ENCODE peak calls at places on chromosomes 7 and 10, in nine cellular contexts. F is Calu3, I is GM10248, M is RWPE1, J is foreskin fibroblast, K is SK-N-SH, W is AG04450, R is bronchial epithelial cell, X is OCI-LY7. P is an unnamed sample.

GRCh38 chr7:117152213-117153007 is 170.4 kb downstream of the WNT2 start:
- DNase-seq in J (no peak), K (no peak), I (no peak), W (no peak), F (no peak), X (no peak), R (no peak), M (no peak), P (no peak)

GRCh38 chr7:27277628-27278027 is 35.0 kb downstream of the EVX1 start:
- DNase-seq in I (no peak), K (no peak), W (no peak), M (peak), F (peak), J (peak), X (no peak), R (peak), P (no peak)

GRCh38 chr7:2072042-2072441 is 160.7 kb downstream of the MAD1L1 start:
- DNase-seq in M (no peak), J (no peak), W (no peak), X (peak), F (no peak), I (peak), R (no peak), K (no peak), P (no peak)

GRCh38 chr7:64308019-64308275 is 5.8 kb upstream of the ZNF736 start:
- DNase-seq in K (peak), X (peak), I (no peak), F (no peak), M (no peak), J (no peak), W (no peak), R (no peak), P (peak)

GRCh38 chr7:22782616-22783232 is 39.9 kb downstream of the TOMM7 start:
- DNase-seq in W (no peak), X (peak), J (peak), M (peak), K (peak), F (peak), R (peak), I (peak), P (no peak)

GRCh38 chr10:71587941-71588573 is 131.5 kb downstream of the C10orf105 start:
- DNase-seq in I (no peak), F (no peak), X (no peak), M (no peak), R (no peak), K (no peak), J (no peak), W (no peak), P (no peak)

GRCh38 chr7:101173752-101174244 is 6.3 kb downstream of the NAT16 start:
- DNase-seq in K (peak), I (peak), R (peak), F (peak), W (no peak), M (peak), X (peak), J (peak), P (no peak)

GRCh38 chr7:92833024-92833765 is 3.2 kb downstream of the CDK6 start:
- DNase-seq in M (peak), W (no peak), K (peak), J (peak), R (peak), X (peak), F (peak), I (peak), P (peak)

GRCh38 chr7:139739863-139740597 is 37.8 kb downstream of the HIPK2 start:
- DNase-seq in R (peak), M (no peak), J (no peak), X (no peak), I (no peak), K (no peak), W (no peak), F (no peak), P (no peak)

GRCh38 chr7:4399121-4399520 is 283.0 kb upstream of the FOXK1 start:
- DNase-seq in K (no peak), F (no peak), X (no peak), W (no peak), J (no peak), I (no peak), R (no peak), M (no peak), P (no peak)

GRCh38 chr10:101834341-101834740 is 9.3 kb downstream of the KCNIP2 start:
- DNase-seq in I (no peak), J (no peak), F (no peak), K (no peak), W (no peak), R (no peak), X (no peak), M (no peak), P (no peak)

GRCh38 chr7:127903913-127904705 is 127.1 kb downstream of the LRRC4 start:
- DNase-seq in F (no peak), K (no peak), J (no peak), X (no peak), I (no peak), W (no peak), M (no peak), R (no peak), P (no peak)

GRCh38 chr10:121593676-121594075 is 4.6 kb downstream of the FGFR2 start:
- DNase-seq in M (no peak), J (no peak), W (no peak), K (no peak), I (no peak), X (no peak), F (no peak), R (no peak), P (no peak)

GRCh38 chr10:83301732-83302131 is 837.6 kb upstream of the GHITM start:
- DNase-seq in K (no peak), F (no peak), R (peak), W (no peak), J (no peak), I (no peak), X (no peak), M (peak), P (no peak)

GRCh38 chr7:101696-102376 is 90.5 kb upstream of the FAM20C start:
- DNase-seq in R (peak), J (peak), K (no peak), I (no peak), F (no peak), X (no peak), W (peak), M (peak), P (no peak)

GRCh38 chr7:92634924-92635519 is 44.8 kb upstream of the FAM133B start:
- DNase-seq in J (peak), W (peak), R (peak), M (peak), X (no peak), F (peak), I (no peak), K (peak), P (no peak)

GRCh38 chr10:9163699-9164098 is 1109.2 kb downstream of the GATA3 start:
- DNase-seq in X (no peak), W (no peak), R (no peak), F (no peak), J (no peak), K (no peak), M (no peak), I (no peak), P (no peak)

GRCh38 chr10:44853148-44853734 is 57.9 kb upstream of the TMEM72 start:
- DNase-seq in X (no peak), R (peak), J (peak), I (no peak), W (no peak), K (no peak), F (peak), M (no peak), P (peak)

GRCh38 chr7:149373089-149373488 is 87.8 kb downstream of the ZNF777 start:
- DNase-seq in X (peak), F (no peak), W (no peak), I (no peak), K (no peak), J (no peak), R (no peak), M (no peak), P (no peak)

GRCh38 chr7:41039386-41040315 is 663.2 kb downstream of the INHBA start:
- DNase-seq in I (no peak), X (no peak), F (no peak), R (no peak), K (no peak), W (no peak), M (no peak), J (no peak), P (no peak)

GRCh38 chr10:27383595-27384542 is 120.2 kb upstream of the RAB18 start:
- DNase-seq in W (no peak), F (peak), K (no peak), J (no peak), X (no peak), M (peak), R (peak), I (no peak), P (no peak)

GRCh38 chr7:30713397-30713796 is 31.1 kb upstream of the CRHR2 start:
- DNase-seq in K (no peak), X (no peak), M (peak), W (no peak), I (no peak), J (no peak), F (no peak), R (peak), P (no peak)

GRCh38 chr7:99344061-99344647 is 18.5 kb downstream of the ARPC1A start:
- DNase-seq in I (no peak), R (no peak), J (no peak), K (no peak), X (no peak), F (no peak), M (no peak), W (no peak), P (no peak)

GRCh38 chr7:44757311-44757710 is 8.7 kb downstream of the ZMIZ2 start:
- DNase-seq in K (peak), X (no peak), R (no peak), I (no peak), J (no peak), F (no peak), W (no peak), M (no peak), P (no peak)

GRCh38 chr7:83655951-83656556 is 7.1 kb upstream of the SEMA3E start:
- DNase-seq in K (peak), M (peak), I (peak), X (peak), R (peak), F (peak), J (peak), W (peak), P (no peak)

GRCh38 chr10:110561292-110561691 is 6.2 kb upstream of the SMC3 start:
- DNase-seq in I (no peak), W (no peak), M (no peak), K (no peak), F (no peak), J (no peak), R (no peak), X (no peak), P (no peak)

GRCh38 chr10:69508738-69509340 is 57.6 kb downstream of the TSPAN15 start:
- DNase-seq in X (no peak), J (no peak), M (no peak), F (no peak), K (peak), R (no peak), I (no peak), W (no peak), P (no peak)

GRCh38 chr10:14533295-14533694 is 202.6 kb upstream of the FRMD4A start:
- DNase-seq in W (no peak), K (no peak), R (no peak), X (no peak), M (no peak), I (no peak), J (no peak), F (no peak), P (no peak)

GRCh38 chr7:74230446-74231231 is 20.8 kb downstream of the LAT2 start:
- DNase-seq in F (no peak), X (peak), W (no peak), K (no peak), R (no peak), M (no peak), J (no peak), I (no peak), P (no peak)

GRCh38 chr7:151485006-151485732 is 34.5 kb downstream of the RHEB start:
- DNase-seq in R (peak), K (no peak), W (peak), M (peak), J (peak), X (no peak), I (no peak), F (peak), P (no peak)
- TF ChIP-seq CTCF in R (no peak), K (no peak), W (no peak), M (no peak), J (no peak), X (no peak), I (no peak), F (no peak), P (no peak)

GRCh38 chr10:12717981-12718707 is 283.4 kb downstream of the CCDC3 start:
- DNase-seq in W (no peak), F (peak), M (peak), J (no peak), R (peak), I (no peak), K (no peak), X (no peak), P (no peak)
- TF ChIP-seq CTCF in W (no peak), F (no peak), M (peak), J (no peak), R (peak), I (no peak), K (peak), X (no peak), P (peak)

GRCh38 chr10:132536241-132536963 is 1.2 kb upstream of the INPP5A start:
- DNase-seq in J (no peak), W (no peak), R (no peak), F (peak), K (peak), M (no peak), X (peak), I (no peak), P (no peak)
- TF ChIP-seq CTCF in J (no peak), W (peak), R (no peak), F (no peak), K (no peak), M (no peak), X (no peak), I (no peak), P (no peak)

GRCh38 chr10:49382826-49383225 is 13.1 kb downstream of the DRGX start:
- DNase-seq in W (no peak), R (no peak), J (no peak), X (no peak), K (no peak), I (no peak), M (no peak), F (no peak), P (peak)

GRCh38 chr10:49382226-49382625 is 13.7 kb downstream of the DRGX start:
- DNase-seq in J (no peak), K (no peak), I (no peak), W (no peak), M (no peak), X (peak), F (no peak), R (no peak), P (no peak)

GRCh38 chr10:49377256-49377655 is 18.6 kb downstream of the DRGX start:
- DNase-seq in R (no peak), W (no peak), M (no peak), F (no peak), I (no peak), J (no peak), K (no peak), X (no peak), P (no peak)

GRCh38 chr10:49381111-49381900 is 14.6 kb downstream of the DRGX start:
- DNase-seq in W (no peak), J (no peak), I (no peak), M (no peak), F (no peak), K (no peak), R (no peak), X (no peak), P (no peak)

DNA sequence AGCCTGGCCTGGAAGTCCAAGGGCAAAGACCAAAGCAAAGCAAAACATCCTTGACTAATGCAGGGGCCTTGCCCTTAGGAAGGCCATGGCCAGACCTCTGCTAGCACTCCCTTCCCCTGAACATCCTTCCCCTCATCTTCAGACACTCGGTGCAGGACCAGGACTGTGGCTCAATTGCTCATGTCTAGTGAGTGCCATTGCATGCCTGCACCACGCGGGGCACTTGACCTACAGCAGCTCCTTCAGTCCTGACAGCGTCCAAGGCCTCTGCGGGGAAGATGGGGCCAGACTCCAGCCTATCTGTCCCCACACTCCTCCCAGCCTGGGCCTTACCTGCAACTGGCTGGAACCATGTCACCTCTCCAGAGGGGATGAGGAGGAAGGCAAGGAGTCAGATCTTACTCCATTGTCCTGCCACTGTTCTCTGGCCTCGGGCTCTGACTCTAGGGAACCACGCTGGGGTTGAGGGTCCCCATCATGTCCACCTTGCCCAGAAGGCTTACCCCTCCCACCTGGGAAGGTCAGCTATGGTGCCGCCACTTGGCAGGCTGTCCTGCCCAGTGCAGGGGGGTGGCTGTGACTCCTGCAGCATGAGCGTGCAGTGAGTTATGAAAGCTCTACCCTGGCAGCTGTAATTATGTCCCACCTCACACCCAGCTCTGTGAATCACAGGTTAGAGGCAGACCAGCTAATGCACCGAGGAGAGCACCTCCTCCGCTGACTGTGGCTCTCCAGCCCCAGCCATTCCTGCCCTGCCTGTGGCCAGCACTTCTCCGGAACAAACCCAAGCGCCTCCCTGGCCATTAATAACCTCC is 16.1 kb downstream of the DRGX start:
- DNase-seq in X (peak), W (no peak), M (peak), F (peak), K (no peak), I (peak), J (no peak), R (no peak), P (no peak)
- TF ChIP-seq CTCF in X (no peak), W (peak), M (no peak), F (peak), K (no peak), I (no peak), J (peak), R (peak), P (peak)

GRCh38 chr10:75294866-75295692 is 59.3 kb upstream of the COMTD1 start:
- DNase-seq in W (peak), K (peak), X (no peak), M (peak), J (peak), I (peak), F (peak), R (peak), P (peak)
- TF ChIP-seq CTCF in W (no peak), K (peak), X (no peak), M (peak), J (no peak), I (no peak), F (peak), R (peak), P (peak)

DNA sequence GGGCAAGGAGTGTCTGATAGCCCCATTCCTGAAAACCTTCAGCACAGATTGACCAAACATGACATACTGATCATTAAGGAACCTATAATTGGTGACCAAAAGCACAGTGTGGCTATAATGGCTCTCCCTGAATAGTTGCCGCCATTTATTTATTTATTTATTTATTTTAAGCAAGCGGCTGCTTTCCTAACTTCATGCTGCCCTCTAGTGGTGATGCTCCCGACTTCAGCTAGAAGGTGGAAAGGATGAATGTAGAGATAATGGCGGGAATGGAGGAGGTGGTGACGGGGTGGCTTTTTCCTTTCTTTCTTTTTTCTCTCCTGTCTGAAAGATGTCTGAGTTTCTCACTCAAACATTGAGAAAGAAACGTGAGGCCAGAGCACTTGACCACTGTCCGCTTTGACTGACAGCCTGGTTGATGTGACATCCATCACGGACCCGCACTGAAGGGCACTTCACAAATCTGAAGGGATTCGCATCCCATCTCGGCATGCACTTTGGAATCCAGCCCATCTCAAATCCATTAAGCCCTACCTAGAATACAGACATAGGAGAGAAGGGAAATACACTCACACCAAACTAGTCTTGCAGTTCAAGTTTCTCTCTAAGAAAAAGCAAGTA is 1090.1 kb downstream of the KCNMA1 start:
- DNase-seq in R (peak), W (peak), I (peak), K (peak), J (peak), X (peak), F (peak), M (peak), P (peak)
- TF ChIP-seq CTCF in R (peak), W (peak), I (peak), K (peak), J (peak), X (peak), F (peak), M (peak), P (peak)

GRCh38 chr7:28986723-28987122 is 28.6 kb upstream of the TRIL start:
- DNase-seq in J (peak), F (no peak), W (peak), M (no peak), I (no peak), R (peak), X (no peak), K (no peak), P (no peak)

GRCh38 chr7:28986028-28986427 is 27.9 kb upstream of the TRIL start:
- DNase-seq in X (no peak), I (no peak), J (no peak), F (peak), W (no peak), M (no peak), R (peak), K (no peak), P (no peak)

GRCh38 chr7:28984219-28984618 is 26.1 kb upstream of the TRIL start:
- DNase-seq in K (no peak), J (no peak), I (no peak), M (no peak), F (no peak), W (no peak), R (no peak), X (no peak), P (no peak)

GRCh38 chr7:28983396-28984190 is 25.5 kb upstream of the TRIL start:
- DNase-seq in X (no peak), F (no peak), R (no peak), M (no peak), J (no peak), I (no peak), K (peak), W (no peak), P (no peak)

DNA sequence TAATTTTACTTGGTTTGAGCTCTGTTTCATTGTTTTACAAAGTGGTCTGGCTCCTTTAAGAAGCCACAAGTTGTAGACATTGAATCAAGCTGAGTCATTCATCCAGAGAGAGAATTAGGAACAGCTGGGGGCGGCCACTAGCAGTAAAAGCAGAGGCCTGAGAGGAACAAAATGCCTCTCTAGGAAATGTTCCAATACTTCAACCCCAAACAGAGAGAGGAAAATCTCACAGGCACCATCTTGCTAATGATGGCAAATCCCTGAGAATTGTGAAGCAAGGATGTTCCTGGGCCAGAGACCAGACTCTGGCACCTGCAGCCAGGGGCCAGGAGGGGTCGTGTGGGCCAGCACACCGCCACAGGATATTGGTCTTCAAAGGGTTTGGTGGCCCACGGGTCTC is 26.5 kb upstream of the TRIL start:
- DNase-seq in X (no peak), F (peak), W (peak), R (peak), K (peak), J (peak), I (no peak), M (peak), P (no peak)
- TF ChIP-seq CTCF in X (no peak), F (peak), W (no peak), R (no peak), K (no peak), J (no peak), I (no peak), M (no peak), P (no peak)

GRCh38 chr10:104139221-104139620 is 17.2 kb downstream of the SFR1 start:
- DNase-seq in J (no peak), M (no peak), X (peak), R (no peak), W (no peak), F (no peak), I (no peak), K (peak), P (no peak)
- TF ChIP-seq CTCF in J (peak), M (peak), X (peak), R (no peak), W (peak), F (no peak), I (peak), K (peak), P (peak)

P was measured in type B pancreatic cell.